ENCODE peak calls at places on chromosomes 12 and 14, in five cellular contexts. V, C, Z, U and Q are unnamed samples. For H3K9me3, the result is how much of the 10 kb centered on the place peaks cover.

GRCh38 chr14:69662636-69663321 is 51.4 kb downstream of the SUSD6 start:
- DNase-seq in U (no peak), Z (no peak), C (no peak), V (no peak), Q (no peak)

GRCh38 chr12:102016472-102016871 is 45.3 kb downstream of the WASHC3 start:
- DNase-seq in U (no peak), Z (no peak), V (no peak), C (no peak), Q (no peak)

GRCh38 chr12:12017135-12017581 is 53.6 kb upstream of the BCL2L14 start:
- DNase-seq in Z (no peak), V (no peak), U (no peak), C (no peak), Q (no peak)

GRCh38 chr12:57476993-57477709 is 2.5 kb downstream of the ARHGAP9 start:
- DNase-seq in C (no peak), U (no peak), V (no peak), Z (no peak), Q (no peak)

GRCh38 chr12:131057211-131057721 is 103.6 kb downstream of the ADGRD1 start:
- DNase-seq in V (no peak), U (no peak), C (no peak), Z (no peak), Q (no peak)

GRCh38 chr14:94691658-94692029 is 78.3 kb downstream of the GSC start:
- DNase-seq in U (no peak), Z (no peak), C (no peak), V (no peak), Q (no peak)

GRCh38 chr12:76726626-76727025 is 37.3 kb upstream of the ZDHHC17 start:
- DNase-seq in V (no peak), U (no peak), Z (no peak), C (no peak), Q (no peak)

GRCh38 chr14:68513838-68514610 is 278.8 kb downstream of the ZFP36L1 start:
- DNase-seq in V (no peak), C (no peak), Z (no peak), U (no peak), Q (no peak)

GRCh38 chr14:21382886-21383847 is 652 bp downstream of the SUPT16H start:
- DNase-seq in V (peak), Z (no peak), U (peak), C (no peak), Q (no peak)

GRCh38 chr14:35883677-35884293 is 57.6 kb downstream of the BRMS1L start:
- DNase-seq in V (peak), U (peak), C (no peak), Z (no peak), Q (no peak)

GRCh38 chr12:96249196-96250118 is 55.3 kb downstream of the ELK3 start:
- DNase-seq in Z (no peak), C (no peak), V (no peak), U (no peak), Q (no peak)

DNA sequence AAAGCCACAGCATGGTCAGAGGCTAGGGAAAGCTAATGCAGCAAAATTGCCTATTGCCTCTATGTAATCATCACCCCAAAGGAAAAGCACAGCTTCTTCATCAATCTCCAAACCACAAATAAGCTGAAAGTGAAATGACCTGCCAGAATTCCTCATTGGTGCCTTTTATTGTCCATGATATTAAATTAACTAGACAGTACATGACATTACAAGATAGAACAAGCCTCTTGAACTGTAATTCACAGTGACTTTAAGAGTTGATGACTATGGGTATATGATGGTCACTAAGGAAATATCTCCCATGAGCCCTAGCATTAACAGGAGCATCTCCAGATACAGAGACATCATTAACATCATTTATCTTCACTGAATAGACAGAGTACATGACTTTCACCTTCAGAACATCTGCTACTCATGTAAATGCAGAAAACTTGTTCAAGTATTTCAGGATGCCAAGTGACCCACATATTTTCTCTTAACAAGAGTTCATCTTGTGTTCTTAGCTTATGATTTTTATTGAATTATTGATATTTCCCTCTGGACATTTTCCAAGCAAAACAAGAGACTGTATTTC is 29.4 kb downstream of the PTPRR start:
- DNase-seq in V (no peak), U (no peak), C (no peak), Z (no peak), Q (no peak)
- H3K9me3 ChIP-seq in V (under half), U (under half), C (under half), Z (under half), Q (under half)

GRCh38 chr12:118330421-118331018 is 42.2 kb downstream of the TAOK3 start:
- DNase-seq in U (no peak), C (no peak), V (peak), Z (no peak), Q (no peak)
- TF ChIP-seq ZNF274 in U (no peak), C (no peak), V (no peak), Z (no peak), Q (no peak)

GRCh38 chr12:106585237-106585834 is 2.5 kb downstream of the RFX4 start:
- DNase-seq in C (no peak), V (no peak), Z (no peak), U (no peak), Q (no peak)
- H3K9me3 ChIP-seq in C (under half), V (under half), Z (under half), U (under half), Q (under half)

DNA sequence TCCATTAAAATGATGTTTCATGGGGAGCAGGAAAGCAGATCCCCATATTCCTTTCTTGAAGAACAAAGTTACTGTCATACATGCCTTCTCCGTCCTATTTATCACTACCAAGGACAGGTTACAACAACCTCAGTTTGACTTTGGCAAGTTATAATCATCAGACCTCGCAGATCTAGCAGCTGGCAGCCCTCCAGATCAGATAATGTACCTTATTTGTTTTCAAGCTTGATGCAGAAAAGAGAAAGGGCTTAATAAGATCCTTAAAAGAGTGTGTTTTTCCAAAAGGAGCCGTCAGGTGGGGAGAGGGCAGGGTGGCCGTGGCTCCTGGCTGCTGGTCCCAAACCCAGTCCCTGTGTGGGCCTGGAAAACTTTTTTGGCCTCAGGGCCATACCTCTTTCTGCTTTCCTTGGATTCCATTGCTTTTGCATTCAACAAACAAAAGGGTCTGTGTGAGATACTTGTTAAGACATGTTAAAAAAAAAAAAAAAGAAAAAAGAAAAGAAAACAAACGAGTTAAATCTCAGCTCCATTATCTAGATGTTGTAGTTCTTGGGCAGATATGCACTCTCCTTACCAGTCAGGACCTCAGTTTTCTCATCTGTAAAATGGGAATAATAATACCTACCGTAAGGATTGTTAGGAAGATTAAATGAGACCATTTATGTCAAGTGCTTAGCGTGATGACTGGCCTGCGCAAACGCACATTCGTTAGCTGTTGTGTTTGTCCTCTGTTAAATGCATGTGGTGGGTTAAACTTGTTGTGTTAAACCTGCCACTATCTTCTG is 64.6 kb downstream of the B4GALNT3 start:
- DNase-seq in Z (no peak), C (no peak), V (no peak), U (no peak), Q (no peak)
- TF ChIP-seq ZNF274 in Z (no peak), C (no peak), V (no peak), U (no peak), Q (no peak)

DNA sequence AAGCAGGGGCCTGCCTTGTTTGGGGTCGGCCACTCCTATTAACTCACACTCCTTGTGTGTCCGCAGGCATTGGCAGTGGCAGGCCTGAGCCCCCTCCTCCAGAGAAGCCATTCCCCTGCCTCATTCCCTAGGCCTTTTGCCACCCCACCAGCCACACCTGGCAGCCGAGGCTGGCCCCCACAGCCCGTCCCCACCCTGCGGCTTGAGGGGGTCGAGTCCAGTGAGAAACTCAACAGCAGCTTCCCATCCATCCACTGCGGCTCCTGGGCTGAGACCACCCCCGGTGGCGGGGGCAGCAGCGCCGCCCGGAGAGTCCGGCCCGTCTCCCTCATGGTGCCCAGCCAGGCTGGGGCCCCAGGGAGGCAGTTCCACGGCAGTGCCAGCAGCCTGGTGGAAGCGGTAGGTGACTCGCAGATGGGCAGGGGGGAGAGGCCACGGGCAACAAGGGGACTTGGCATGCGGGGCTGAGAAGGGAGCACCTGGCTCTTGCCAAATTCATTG is 106.3 kb upstream of the FKBP4 start:
- DNase-seq in Z (no peak), C (no peak), U (no peak), V (no peak), Q (no peak)
- H3K9me3 ChIP-seq in Z (under half), C (under half), U (under half), V (under half), Q (under half)

GRCh38 chr14:100239200-100239839 is 376 bp downstream of the YY1 start:
- DNase-seq in Z (no peak), U (no peak), C (no peak), V (no peak), Q (no peak)
- TF ChIP-seq ZNF274 in Z (no peak), U (no peak), C (no peak), V (no peak), Q (no peak)

GRCh38 chr12:34287986-34288962 is 266.0 kb downstream of the ALG10 start:
- DNase-seq in U (no peak), C (no peak), V (no peak), Z (no peak), Q (no peak)
- H3K9me3 ChIP-seq in U (under half), C (under half), V (under half), Z (half or more), Q (under half)

GRCh38 chr12:72632286-72632685 is 360.1 kb downstream of the TRHDE start:
- DNase-seq in V (no peak), Z (no peak), C (no peak), U (no peak), Q (no peak)
- TF ChIP-seq ZNF274 in V (no peak), Z (no peak), C (no peak), U (no peak), Q (no peak)